ENCODE peak calls at places on chromosomes 16 and 17, in seven cellular contexts. L, V, F, S, C, I and A are unnamed samples.
A peak's percentile ranks its signal among the peaks of the same experiment; 100 is the strongest.

GRCh38 chr17:323721-324139 is 28.9 kb downstream of the RPH3AL start:
- DNase-seq in C (no peak), I (no peak), L (no peak), S (no peak), V (no peak), F (peak; percentile 33), A (no peak)

GRCh38 chr16:58020628-58021521 is 4.7 kb upstream of the MMP15 start:
- DNase-seq in S (peak; percentile 73), V (peak; percentile 70), F (peak; percentile 86), C (peak; percentile 50), I (no peak), L (no peak), A (no peak)

GRCh38 chr17:68033636-68034451 is 1.7 kb upstream of the KPNA2 start:
- DNase-seq in I (no peak), S (peak; percentile 48), F (no peak), L (peak; percentile 65), V (peak; percentile 51), C (peak; percentile 95), A (no peak)

GRCh38 chr16:14579266-14579665 is 50.8 kb downstream of the PARN start:
- DNase-seq in L (no peak), V (no peak), F (no peak), I (no peak), S (no peak), C (no peak), A (peak; percentile 18)

GRCh38 chr17:61261001-61261587 is 138.5 kb upstream of the TBX2 start:
- DNase-seq in I (no peak), F (no peak), V (no peak), L (no peak), C (no peak), S (no peak), A (no peak)

GRCh38 chr16:81551141-81551808 is 106.7 kb downstream of the CMIP start:
- DNase-seq in I (peak; percentile 9), V (peak; percentile 45), C (no peak), F (no peak), S (peak; percentile 54), L (no peak), A (no peak)

GRCh38 chr16:81514041-81514559 is 69.5 kb downstream of the CMIP start:
- DNase-seq in V (no peak), S (peak; percentile 55), I (no peak), C (no peak), L (no peak), F (no peak), A (no peak)

GRCh38 chr16:58098207-58099096 is 30.7 kb downstream of the CFAP20 start:
- DNase-seq in V (no peak), I (no peak), F (no peak), L (no peak), C (no peak), S (no peak), A (no peak)

GRCh38 chr16:48212033-48212432 is 32.1 kb upstream of the LONP2 start:
- DNase-seq in S (no peak), C (no peak), F (no peak), L (no peak), I (no peak), V (no peak), A (no peak)

GRCh38 chr16:23081675-23082119 is 67.6 kb downstream of the USP31 start:
- DNase-seq in C (no peak), S (no peak), I (no peak), F (no peak), L (no peak), V (peak; percentile 42), A (no peak)

GRCh38 chr16:23080329-23080728 is 68.9 kb downstream of the USP31 start:
- DNase-seq in I (no peak), C (no peak), V (no peak), S (peak; percentile 25), L (no peak), F (no peak), A (no peak)

GRCh38 chr16:23080747-23081146 is 68.5 kb downstream of the USP31 start:
- DNase-seq in C (no peak), L (no peak), V (no peak), I (no peak), F (no peak), S (no peak), A (no peak)

GRCh38 chr16:23082161-23082788 is 67.0 kb downstream of the USP31 start:
- DNase-seq in I (no peak), F (no peak), L (no peak), C (peak; percentile 46), V (peak; percentile 70), S (no peak), A (no peak)

GRCh38 chr16:23079683-23080221 is 69.5 kb downstream of the USP31 start:
- DNase-seq in S (no peak), F (no peak), I (no peak), L (no peak), C (no peak), V (no peak), A (no peak)
- H3K27ac ChIP-seq in S (no peak overlapping the region), F (no peak overlapping the region), I (no peak overlapping the region), L (no peak overlapping the region), C (no peak overlapping the region), V (peak overlapping the region; percentile 80), A (no peak overlapping the region)

DNA sequence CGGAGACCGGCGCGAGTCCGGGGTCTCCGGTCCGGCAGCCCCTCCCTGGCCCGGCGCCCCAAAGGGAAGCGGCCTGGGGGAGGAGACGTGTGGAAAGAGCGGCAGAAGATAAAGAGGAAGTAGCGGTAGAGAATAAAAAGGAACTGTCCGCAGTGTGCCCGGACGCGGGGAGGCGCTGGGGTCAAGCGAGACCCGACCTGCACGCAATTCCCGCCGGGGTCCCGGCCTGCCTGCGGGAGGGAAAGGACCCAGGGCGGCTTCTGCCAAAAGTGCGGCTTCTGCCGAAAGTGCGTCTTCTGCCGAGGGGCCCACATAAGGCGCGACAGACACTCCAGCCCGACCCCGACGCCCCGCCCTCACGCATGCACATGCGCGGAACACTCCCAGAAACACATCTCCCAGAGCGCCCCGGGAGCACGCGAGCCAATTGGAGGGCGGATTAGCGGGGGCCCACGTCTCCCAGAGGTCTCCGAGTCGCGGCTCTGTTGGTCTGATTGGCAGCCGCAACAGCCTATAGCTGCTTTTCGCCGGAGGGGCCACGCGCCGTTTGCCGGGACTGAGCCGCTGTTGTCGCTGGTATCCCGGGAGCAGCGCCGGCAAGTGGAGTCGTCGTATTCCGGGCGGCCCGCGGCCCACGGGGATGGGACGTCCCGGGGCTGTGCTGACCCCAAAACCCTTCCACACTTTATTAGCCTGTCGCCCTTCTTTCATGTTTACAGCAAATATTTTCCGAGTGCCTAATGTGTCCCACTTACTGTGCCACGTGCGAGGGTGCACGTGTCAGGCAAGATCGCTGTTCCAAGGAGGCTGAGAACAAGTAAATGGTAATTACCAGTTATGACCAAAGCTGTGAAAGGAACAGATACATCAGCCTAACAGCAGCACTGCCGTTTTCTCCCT is 8.0 kb upstream of the MEFV start:
- DNase-seq in V (peak; percentile 99), I (peak; percentile 84), F (peak; percentile 95), C (peak; percentile 97), S (peak; percentile 98), L (peak; percentile 94), A (peak; percentile 83)
- TF ChIP-seq CTCF in V (peak; percentile 44), I (peak; percentile 47), F (no peak), C (peak; percentile 56), S (peak; percentile 67), L (no peak), A (no peak)

GRCh38 chr17:19311421-19312215 is 50.9 kb downstream of the B9D1 start:
- DNase-seq in V (no peak), F (no peak), C (no peak), L (no peak), I (no peak), S (no peak), A (no peak)

GRCh38 chr17:19309701-19310100 is 52.8 kb downstream of the B9D1 start:
- DNase-seq in S (no peak), V (no peak), C (no peak), L (no peak), I (no peak), F (no peak), A (no peak)

GRCh38 chr17:19308398-19308797 is 54.1 kb downstream of the B9D1 start:
- DNase-seq in C (no peak), V (no peak), I (no peak), F (no peak), L (no peak), S (no peak), A (no peak)

GRCh38 chr17:19311016-19311415 is 51.5 kb downstream of the B9D1 start:
- DNase-seq in I (no peak), V (no peak), L (no peak), C (no peak), S (no peak), F (no peak), A (no peak)

GRCh38 chr17:19310151-19310550 is 52.4 kb downstream of the B9D1 start:
- DNase-seq in L (no peak), F (no peak), V (no peak), C (no peak), S (no peak), I (no peak), A (no peak)
- TF ChIP-seq SIN3A in L (no peak), F (no peak), V (no peak), C (no peak), S (no peak), I (no peak), A (no peak)

GRCh38 chr17:8192070-8192815 is 2.3 kb upstream of the BORCS6 start:
- DNase-seq in V (peak; percentile 82), S (peak; percentile 91), F (peak; percentile 82), I (peak; percentile 87), L (no peak), C (peak; percentile 93), A (peak; percentile 83)
- H3K27ac ChIP-seq in V (peak overlapping the region; percentile 64), S (peak overlapping the region; percentile 66), F (peak overlapping the region; percentile 81), I (peak overlapping the region; percentile 64), L (peak overlapping the region; percentile 51), C (peak overlapping the region; percentile 66), A (peak overlapping the region; percentile 84)

GRCh38 chr17:63927464-63928171 is 4.5 kb downstream of the CD79B start:
- DNase-seq in I (no peak), C (no peak), S (no peak), F (no peak), L (no peak), V (peak; percentile 15), A (no peak)
- TF ChIP-seq CTCF in I (no peak), C (no peak), S (no peak), F (no peak), L (no peak), V (no peak), A (no peak)

DNA sequence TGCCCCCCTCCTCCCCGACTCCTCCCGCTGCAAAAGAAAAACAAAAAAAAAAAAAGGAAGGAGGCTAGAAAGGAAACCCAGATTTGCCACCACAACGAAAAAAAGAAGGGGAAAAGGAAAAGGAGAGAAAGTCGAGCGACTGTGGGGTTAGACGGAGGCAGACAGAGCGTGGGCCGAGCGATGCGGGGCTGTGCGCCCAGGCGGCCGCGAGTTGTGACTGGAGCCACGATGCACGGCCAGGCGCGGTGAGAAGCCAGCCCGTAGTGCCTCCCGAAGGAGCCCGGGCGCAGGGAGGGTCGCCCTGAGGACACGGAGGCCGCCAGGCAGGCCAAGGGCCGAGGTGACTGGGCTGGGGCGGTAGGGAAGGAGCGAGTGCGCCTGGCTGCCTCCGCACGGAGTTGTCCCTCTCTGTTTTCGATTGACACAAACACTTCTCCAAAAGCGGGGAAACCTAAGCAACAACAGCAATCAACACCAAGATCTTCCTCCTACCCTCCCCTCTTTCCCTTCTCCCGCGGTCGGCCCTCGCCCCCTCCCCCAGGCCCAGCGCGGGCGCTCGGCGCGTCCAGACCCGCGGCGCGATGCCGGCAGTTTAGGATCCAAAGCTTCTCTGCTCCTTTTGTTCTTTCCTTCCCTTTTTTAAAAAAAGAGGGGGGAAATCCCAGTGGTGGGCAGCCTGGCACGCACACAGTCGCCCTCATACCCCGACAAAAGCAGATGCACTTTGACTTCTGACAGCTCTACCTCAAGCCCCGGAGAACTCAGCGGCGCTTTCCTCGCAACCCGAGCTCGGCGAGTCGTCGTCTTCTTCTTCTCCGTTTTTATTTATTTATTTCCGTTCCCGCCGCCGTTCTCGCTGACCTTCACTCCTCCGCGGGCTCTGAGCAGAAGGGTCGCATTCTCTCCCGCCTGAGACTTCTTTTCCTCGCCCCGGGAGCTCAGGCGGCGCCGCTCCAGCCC is at the start of gene LHX1:
- DNase-seq in C (no peak), V (peak; percentile 65), S (no peak), I (no peak), L (no peak), F (peak; percentile 76), A (no peak)
- TF ChIP-seq SIN3A in C (no peak), V (no peak), S (no peak), I (no peak), L (no peak), F (peak; percentile 15), A (no peak)